ENCODE peak calls at places on chromosomes 11 and 22, in six cellular contexts. B is foreskin keratinocyte, A is hypothalamus, X is lung microvascular endothelial cell, V is kidney glomerular epithelial cell, O is NCI-H2081. P is an unnamed sample.

GRCh38 chr11:121344824-121345223 is 52.3 kb downstream of the SC5D start:
- DNase-seq in B (no peak), A (no peak), X (no peak), V (no peak), O (no peak), P (no peak)

GRCh38 chr11:84390441-84391078 is 1104.4 kb upstream of the CCDC90B start:
- DNase-seq in B (no peak), A (no peak), X (no peak), V (peak), O (peak), P (no peak)

GRCh38 chr11:17719940-17720795 is 797 bp downstream of the MYOD1 start:
- DNase-seq in B (no peak), A (no peak), X (peak), V (no peak), O (no peak), P (peak)

GRCh38 chr11:36132940-36133339 is 156.3 kb downstream of the COMMD9 start:
- DNase-seq in B (no peak), A (no peak), X (peak), V (no peak), O (no peak), P (no peak)

GRCh38 chr11:116042125-116042524 is 537.9 kb upstream of the CADM1 start:
- DNase-seq in B (no peak), A (no peak), X (no peak), V (no peak), O (no peak), P (no peak)

GRCh38 chr11:88284306-88285057 is 53.1 kb downstream of the CTSC start:
- DNase-seq in B (no peak), A (no peak), X (peak), V (no peak), O (no peak), P (no peak)

GRCh38 chr11:48167380-48167779 is 49.2 kb upstream of the OR4B1 start:
- DNase-seq in B (no peak), A (no peak), X (no peak), V (no peak), O (no peak), P (no peak)

GRCh38 chr22:24728790-24729637 is 45.5 kb downstream of the PIWIL3 start:
- DNase-seq in B (no peak), A (no peak), X (peak), V (no peak), O (no peak), P (peak)

GRCh38 chr11:85118151-85118550 is 509.0 kb downstream of the DLG2 start:
- DNase-seq in B (no peak), A (no peak), X (no peak), V (no peak), O (no peak), P (no peak)

GRCh38 chr11:79461144-79461543 is 20.3 kb upstream of the TENM4 start:
- DNase-seq in B (peak), A (no peak), X (peak), V (peak), O (no peak), P (no peak)

GRCh38 chr22:19066531-19067271 is 55.5 kb downstream of the DGCR2 start:
- DNase-seq in B (peak), A (no peak), X (peak), V (peak), O (no peak), P (no peak)

GRCh38 chr22:23236026-23236425 is 55.7 kb downstream of the BCR start:
- DNase-seq in B (no peak), A (no peak), X (no peak), V (no peak), O (no peak), P (no peak)

GRCh38 chr22:35712672-35713071 is 5.0 kb upstream of the APOL5 start:
- DNase-seq in B (no peak), A (no peak), X (no peak), V (no peak), O (no peak), P (no peak)

GRCh38 chr22:25067851-25068421 is 115.4 kb downstream of the KIAA1671 start:
- DNase-seq in B (no peak), A (peak), X (no peak), V (no peak), O (no peak), P (no peak)

GRCh38 chr11:111911563-111912401 is at the start of gene CRYAB:
- DNase-seq in B (peak), A (peak), X (peak), V (peak), O (no peak), P (no peak)

GRCh38 chr11:11028017-11028692 is 170.3 kb upstream of the ZBED5 start:
- DNase-seq in B (no peak), A (peak), X (peak), V (peak), O (peak), P (peak)

GRCh38 chr22:39240841-39241631 is 3.7 kb downstream of the PDGFB start:
- DNase-seq in B (peak), A (no peak), X (peak), V (peak), O (no peak), P (no peak)

GRCh38 chr11:87330072-87330678 is 292.4 kb downstream of the TMEM135 start:
- DNase-seq in B (no peak), A (no peak), X (no peak), V (no peak), O (no peak), P (no peak)

GRCh38 chr11:68355471-68355870 is 43.1 kb downstream of the LRP5 start:
- DNase-seq in B (no peak), A (no peak), X (no peak), V (no peak), O (no peak), P (no peak)

GRCh38 chr11:43870981-43871550 is 9.6 kb upstream of the ALKBH3 start:
- DNase-seq in B (no peak), A (no peak), X (no peak), V (no peak), O (no peak), P (no peak)

P was measured in neural crest cell.